ENCODE peak calls at places on chromosomes 3 and 15, in ten cellular contexts. One of them, this sample, is unnamed. For H3K9me3, the result is how much of the 10 kb centered on the place peaks cover.

GRCh38 chr15:43006991-43007390 is 86.4 kb upstream of the TTBK2 start:
- DNase-seq in CD8-positive, alpha-beta T cell: no peak
- DNase-seq in stomach: no peak
- DNase-seq in psoas muscle: no peak
- DNase-seq in tibial nerve: no peak
- DNase-seq in A549: no peak
- DNase-seq in CD4-positive, CD25-positive, alpha-beta regulatory T cell: no peak
- DNase-seq in adrenal gland: no peak
- DNase-seq in AG04450: no peak
- DNase-seq in fibroblast of lung: no peak
- DNase-seq in this sample: no peak

GRCh38 chr3:184300377-184300717 is 1.3 kb downstream of the PSMD2 start:
- DNase-seq in psoas muscle: no peak
- DNase-seq in tibial nerve: no peak
- DNase-seq in fibroblast of lung: peak
- DNase-seq in A549: no peak
- DNase-seq in adrenal gland: no peak
- DNase-seq in stomach: no peak
- DNase-seq in CD4-positive, CD25-positive, alpha-beta regulatory T cell: no peak
- DNase-seq in CD8-positive, alpha-beta T cell: no peak
- DNase-seq in AG04450: no peak
- DNase-seq in this sample: no peak

GRCh38 chr3:156761007-156761406 is 65.1 kb upstream of the LEKR1 start:
- DNase-seq in AG04450: no peak
- DNase-seq in fibroblast of lung: no peak
- DNase-seq in A549: no peak
- DNase-seq in CD8-positive, alpha-beta T cell: no peak
- DNase-seq in CD4-positive, CD25-positive, alpha-beta regulatory T cell: no peak
- DNase-seq in stomach: no peak
- DNase-seq in adrenal gland: no peak
- DNase-seq in tibial nerve: no peak
- DNase-seq in psoas muscle: no peak
- DNase-seq in this sample: no peak

GRCh38 chr15:29452881-29453731 is 183.5 kb upstream of the NSMCE3 start:
- DNase-seq in CD4-positive, CD25-positive, alpha-beta regulatory T cell: no peak
- DNase-seq in tibial nerve: no peak
- DNase-seq in fibroblast of lung: no peak
- DNase-seq in stomach: no peak
- DNase-seq in CD8-positive, alpha-beta T cell: no peak
- DNase-seq in A549: no peak
- DNase-seq in psoas muscle: no peak
- DNase-seq in adrenal gland: no peak
- DNase-seq in AG04450: no peak
- DNase-seq in this sample: no peak

GRCh38 chr3:4852780-4853748 is 126.2 kb upstream of the BHLHE40 start:
- DNase-seq in fibroblast of lung: peak
- DNase-seq in tibial nerve: no peak
- DNase-seq in CD4-positive, CD25-positive, alpha-beta regulatory T cell: no peak
- DNase-seq in AG04450: no peak
- DNase-seq in adrenal gland: no peak
- DNase-seq in stomach: no peak
- DNase-seq in A549: no peak
- DNase-seq in psoas muscle: no peak
- DNase-seq in CD8-positive, alpha-beta T cell: no peak
- DNase-seq in this sample: no peak

GRCh38 chr3:45241206-45241605 is 15.1 kb upstream of the TMEM158 start:
- DNase-seq in tibial nerve: no peak
- DNase-seq in fibroblast of lung: no peak
- DNase-seq in A549: no peak
- DNase-seq in adrenal gland: no peak
- DNase-seq in psoas muscle: no peak
- DNase-seq in CD4-positive, CD25-positive, alpha-beta regulatory T cell: no peak
- DNase-seq in stomach: no peak
- DNase-seq in CD8-positive, alpha-beta T cell: no peak
- DNase-seq in AG04450: no peak
- DNase-seq in this sample: no peak

GRCh38 chr3:80993241-80993945 is 768.1 kb downstream of the GBE1 start:
- DNase-seq in CD8-positive, alpha-beta T cell: no peak
- DNase-seq in adrenal gland: no peak
- DNase-seq in psoas muscle: no peak
- DNase-seq in AG04450: no peak
- DNase-seq in A549: no peak
- DNase-seq in fibroblast of lung: no peak
- DNase-seq in stomach: no peak
- DNase-seq in tibial nerve: no peak
- DNase-seq in CD4-positive, CD25-positive, alpha-beta regulatory T cell: no peak
- DNase-seq in this sample: no peak

GRCh38 chr3:131114201-131114600 is 87.5 kb downstream of the NEK11 start:
- DNase-seq in CD4-positive, CD25-positive, alpha-beta regulatory T cell: no peak
- DNase-seq in stomach: no peak
- DNase-seq in fibroblast of lung: no peak
- DNase-seq in A549: no peak
- DNase-seq in AG04450: no peak
- DNase-seq in CD8-positive, alpha-beta T cell: no peak
- DNase-seq in adrenal gland: no peak
- DNase-seq in tibial nerve: no peak
- DNase-seq in psoas muscle: no peak
- DNase-seq in this sample: no peak

GRCh38 chr3:123880998-123881561 is 3.1 kb downstream of the MYLK start:
- DNase-seq in stomach: no peak
- DNase-seq in CD8-positive, alpha-beta T cell: no peak
- DNase-seq in psoas muscle: no peak
- DNase-seq in fibroblast of lung: peak
- DNase-seq in adrenal gland: no peak
- DNase-seq in AG04450: peak
- DNase-seq in tibial nerve: no peak
- DNase-seq in CD4-positive, CD25-positive, alpha-beta regulatory T cell: no peak
- DNase-seq in A549: peak
- DNase-seq in this sample: no peak

GRCh38 chr3:165466856-165467255 is 270.7 kb upstream of the SLITRK3 start:
- DNase-seq in AG04450: peak
- DNase-seq in A549: no peak
- DNase-seq in CD8-positive, alpha-beta T cell: no peak
- DNase-seq in fibroblast of lung: peak
- DNase-seq in CD4-positive, CD25-positive, alpha-beta regulatory T cell: no peak
- DNase-seq in adrenal gland: no peak
- DNase-seq in stomach: no peak
- DNase-seq in tibial nerve: no peak
- DNase-seq in psoas muscle: no peak
- DNase-seq in this sample: no peak

GRCh38 chr3:35648347-35648746 is 9.0 kb downstream of the ARPP21 start:
- DNase-seq in CD8-positive, alpha-beta T cell: no peak
- DNase-seq in AG04450: no peak
- DNase-seq in tibial nerve: no peak
- DNase-seq in CD4-positive, CD25-positive, alpha-beta regulatory T cell: no peak
- DNase-seq in stomach: no peak
- DNase-seq in fibroblast of lung: peak
- DNase-seq in A549: no peak
- DNase-seq in adrenal gland: no peak
- DNase-seq in psoas muscle: peak
- DNase-seq in this sample: no peak

GRCh38 chr3:72255736-72256559 is 471.0 kb upstream of the PROK2 start:
- DNase-seq in adrenal gland: peak
- DNase-seq in fibroblast of lung: no peak
- DNase-seq in CD8-positive, alpha-beta T cell: no peak
- DNase-seq in CD4-positive, CD25-positive, alpha-beta regulatory T cell: peak
- DNase-seq in stomach: peak
- DNase-seq in AG04450: no peak
- DNase-seq in A549: no peak
- DNase-seq in tibial nerve: no peak
- DNase-seq in psoas muscle: no peak
- DNase-seq in this sample: peak

DNA sequence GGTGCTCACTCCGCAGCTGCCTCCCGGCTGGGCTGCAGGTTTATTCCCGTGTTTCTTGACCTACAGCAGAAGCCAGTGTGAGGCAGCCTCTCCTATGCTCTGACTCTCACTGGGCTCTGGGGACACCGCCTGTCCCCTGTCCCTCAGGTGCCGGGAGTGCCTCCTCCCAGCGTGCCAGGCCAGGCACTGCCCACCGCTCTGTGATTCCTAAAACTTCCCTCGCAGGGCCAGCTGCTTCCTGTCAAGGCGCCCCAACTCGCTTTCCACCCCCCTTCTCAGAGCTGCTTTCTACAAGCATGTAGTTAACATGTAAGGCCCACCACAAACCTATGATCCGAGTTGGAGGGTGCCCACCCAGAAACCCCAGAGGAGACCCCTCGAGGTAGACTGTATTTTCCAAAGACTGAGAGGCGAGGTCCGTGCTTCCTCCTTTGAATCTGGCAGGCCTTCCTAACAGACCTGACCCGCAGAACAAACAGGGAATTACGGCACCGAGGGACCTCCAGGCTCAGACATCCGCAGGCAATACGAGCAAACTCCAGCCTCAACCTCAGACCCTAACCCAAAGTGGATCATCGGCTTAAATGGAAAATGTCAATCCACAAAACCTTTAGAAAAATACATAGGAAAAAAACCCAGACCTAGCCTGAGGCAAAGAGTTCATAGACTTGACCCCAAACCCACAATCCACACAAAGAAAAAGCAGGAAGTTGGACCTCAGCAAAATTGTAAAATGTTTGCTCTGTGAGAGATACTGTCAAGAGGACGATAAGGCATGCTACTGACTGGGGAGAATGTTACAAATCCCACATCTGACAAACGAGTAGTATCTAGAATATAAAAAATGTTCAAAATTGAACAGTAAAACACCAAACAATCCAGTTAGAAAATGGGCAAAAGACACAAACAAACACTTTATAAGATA is 121.3 kb upstream of the IQSEC1 start:
- DNase-seq in A549: no peak
- DNase-seq in tibial nerve: no peak
- DNase-seq in CD4-positive, CD25-positive, alpha-beta regulatory T cell: no peak
- DNase-seq in fibroblast of lung: no peak
- DNase-seq in stomach: no peak
- DNase-seq in AG04450: no peak
- DNase-seq in adrenal gland: no peak
- DNase-seq in psoas muscle: no peak
- DNase-seq in CD8-positive, alpha-beta T cell: no peak
- DNase-seq in this sample: no peak
- H3K27ac ChIP-seq in A549: no peak
- H3K27ac ChIP-seq in tibial nerve: no peak
- H3K27ac ChIP-seq in CD4-positive, CD25-positive, alpha-beta regulatory T cell: no peak
- H3K27ac ChIP-seq in fibroblast of lung: no peak
- H3K27ac ChIP-seq in stomach: no peak
- H3K27ac ChIP-seq in AG04450: no peak
- H3K27ac ChIP-seq in adrenal gland: no peak
- H3K27ac ChIP-seq in psoas muscle: no peak
- H3K27ac ChIP-seq in CD8-positive, alpha-beta T cell: no peak
- H3K27ac ChIP-seq in this sample: no peak

DNA sequence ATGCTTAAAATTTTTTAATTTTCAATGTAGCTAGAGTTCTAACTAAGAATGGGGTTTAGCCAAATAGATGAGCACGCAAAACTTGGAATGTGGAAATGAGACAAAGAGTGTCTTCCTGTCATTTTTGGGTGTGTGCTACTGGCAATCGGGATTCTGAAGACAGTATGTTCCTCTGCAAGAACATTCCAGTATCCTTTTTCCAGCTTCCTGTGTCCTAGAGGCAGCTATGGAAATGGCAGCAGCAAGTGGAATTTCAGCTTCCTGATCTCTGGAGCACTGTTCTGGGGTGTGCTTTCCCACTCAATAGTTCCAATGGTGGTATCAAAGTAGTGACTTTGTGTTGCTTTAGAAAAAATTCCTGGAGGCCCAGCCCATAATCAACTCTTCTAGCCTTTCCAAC is 642.9 kb upstream of the KCNMB2 start:
- DNase-seq in A549: no peak
- DNase-seq in psoas muscle: no peak
- DNase-seq in tibial nerve: no peak
- DNase-seq in AG04450: no peak
- DNase-seq in CD8-positive, alpha-beta T cell: no peak
- DNase-seq in fibroblast of lung: no peak
- DNase-seq in stomach: no peak
- DNase-seq in CD4-positive, CD25-positive, alpha-beta regulatory T cell: no peak
- DNase-seq in adrenal gland: no peak
- DNase-seq in this sample: no peak
- H3K9me3 ChIP-seq in A549: under half
- H3K9me3 ChIP-seq in psoas muscle: under half
- H3K9me3 ChIP-seq in tibial nerve: under half
- H3K9me3 ChIP-seq in AG04450: under half
- H3K9me3 ChIP-seq in CD8-positive, alpha-beta T cell: under half
- H3K9me3 ChIP-seq in fibroblast of lung: under half
- H3K9me3 ChIP-seq in stomach: under half
- H3K9me3 ChIP-seq in CD4-positive, CD25-positive, alpha-beta regulatory T cell: under half
- H3K9me3 ChIP-seq in adrenal gland: under half
- H3K9me3 ChIP-seq in this sample: under half

DNA sequence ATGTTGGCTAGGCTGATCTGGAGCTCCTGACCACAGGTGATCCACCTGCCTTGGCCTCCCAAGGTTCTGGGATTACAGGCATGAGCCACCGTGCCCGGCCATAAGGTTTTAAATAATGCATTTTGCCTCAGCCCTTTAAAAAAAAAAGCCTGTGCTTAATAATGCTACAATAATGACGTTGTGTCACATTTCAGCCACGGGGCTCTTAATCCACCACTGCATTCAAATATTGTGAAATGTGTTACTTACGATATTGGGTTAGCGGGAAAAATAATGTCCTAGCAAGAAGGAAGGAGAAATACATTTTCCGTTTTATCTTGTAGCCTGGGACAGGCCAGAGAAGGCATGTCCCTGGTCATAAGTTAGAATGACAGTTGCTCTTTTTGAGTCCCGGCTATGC is 17.6 kb downstream of the PAQR5 start:
- DNase-seq in stomach: no peak
- DNase-seq in adrenal gland: no peak
- DNase-seq in AG04450: no peak
- DNase-seq in fibroblast of lung: no peak
- DNase-seq in A549: no peak
- DNase-seq in CD8-positive, alpha-beta T cell: no peak
- DNase-seq in CD4-positive, CD25-positive, alpha-beta regulatory T cell: no peak
- DNase-seq in psoas muscle: no peak
- DNase-seq in tibial nerve: no peak
- DNase-seq in this sample: no peak
- H3K27ac ChIP-seq in stomach: no peak
- H3K27ac ChIP-seq in adrenal gland: no peak
- H3K27ac ChIP-seq in AG04450: no peak
- H3K27ac ChIP-seq in fibroblast of lung: no peak
- H3K27ac ChIP-seq in A549: no peak
- H3K27ac ChIP-seq in CD8-positive, alpha-beta T cell: no peak
- H3K27ac ChIP-seq in CD4-positive, CD25-positive, alpha-beta regulatory T cell: no peak
- H3K27ac ChIP-seq in psoas muscle: no peak
- H3K27ac ChIP-seq in tibial nerve: no peak
- H3K27ac ChIP-seq in this sample: no peak

GRCh38 chr3:116940719-116941118 is 231.1 kb downstream of the TUSC7 start:
- DNase-seq in CD4-positive, CD25-positive, alpha-beta regulatory T cell: no peak
- DNase-seq in CD8-positive, alpha-beta T cell: no peak
- DNase-seq in tibial nerve: no peak
- DNase-seq in A549: no peak
- DNase-seq in adrenal gland: no peak
- DNase-seq in fibroblast of lung: no peak
- DNase-seq in AG04450: no peak
- DNase-seq in stomach: no peak
- DNase-seq in psoas muscle: no peak
- DNase-seq in this sample: no peak

GRCh38 chr3:116939550-116939949 is 230.0 kb downstream of the TUSC7 start:
- DNase-seq in adrenal gland: no peak
- DNase-seq in CD4-positive, CD25-positive, alpha-beta regulatory T cell: no peak
- DNase-seq in psoas muscle: no peak
- DNase-seq in fibroblast of lung: no peak
- DNase-seq in stomach: no peak
- DNase-seq in AG04450: no peak
- DNase-seq in A549: no peak
- DNase-seq in CD8-positive, alpha-beta T cell: no peak
- DNase-seq in tibial nerve: no peak
- DNase-seq in this sample: no peak

GRCh38 chr3:116939091-116939490 is 229.5 kb downstream of the TUSC7 start:
- DNase-seq in psoas muscle: no peak
- DNase-seq in CD4-positive, CD25-positive, alpha-beta regulatory T cell: no peak
- DNase-seq in stomach: no peak
- DNase-seq in AG04450: no peak
- DNase-seq in tibial nerve: no peak
- DNase-seq in fibroblast of lung: no peak
- DNase-seq in A549: no peak
- DNase-seq in CD8-positive, alpha-beta T cell: no peak
- DNase-seq in adrenal gland: no peak
- DNase-seq in this sample: no peak
- H3K9me3 ChIP-seq in psoas muscle: under half
- H3K9me3 ChIP-seq in CD4-positive, CD25-positive, alpha-beta regulatory T cell: under half
- H3K9me3 ChIP-seq in stomach: under half
- H3K9me3 ChIP-seq in AG04450: under half
- H3K9me3 ChIP-seq in tibial nerve: under half
- H3K9me3 ChIP-seq in fibroblast of lung: under half
- H3K9me3 ChIP-seq in A549: under half
- H3K9me3 ChIP-seq in CD8-positive, alpha-beta T cell: under half
- H3K9me3 ChIP-seq in adrenal gland: under half
- H3K9me3 ChIP-seq in this sample: under half